ENCODE peak calls at places on chromosomes 1 and 21, in four cellular contexts. G, S, A and Y are unnamed samples.

GRCh38 chr1:14486401-14487110 is 111.9 kb upstream of the KAZN start:
- DNase-seq in A (no peak), G (no peak), S (no peak), Y (no peak)

GRCh38 chr1:20616468-20617156 is 16.6 kb upstream of the PINK1 start:
- DNase-seq in S (no peak), G (no peak), A (no peak), Y (no peak)

GRCh38 chr1:12505176-12505575 is 112.8 kb downstream of the DHRS3 start:
- DNase-seq in S (no peak), G (no peak), A (no peak), Y (no peak)

GRCh38 chr21:45294509-45295291 is 7.0 kb upstream of the POFUT2 start:
- DNase-seq in A (peak), G (peak), S (peak), Y (peak)

GRCh38 chr1:171948491-171948890 is 107.2 kb downstream of the DNM3 start:
- DNase-seq in A (no peak), G (no peak), S (no peak), Y (no peak)

GRCh38 chr21:42423197-42423675 is 19.5 kb downstream of the UBASH3A start:
- DNase-seq in G (no peak), A (peak), S (no peak), Y (peak)

GRCh38 chr1:118861216-118861615 is 126.9 kb downstream of the TBX15 start:
- DNase-seq in G (no peak), S (no peak), A (no peak), Y (no peak)

GRCh38 chr1:89567797-89568196 is 43.2 kb downstream of the LRRC8B start:
- DNase-seq in S (no peak), G (no peak), A (no peak), Y (no peak)

GRCh38 chr1:112058815-112059450 is 69.5 kb upstream of the KCND3 start:
- DNase-seq in S (no peak), G (no peak), A (no peak), Y (no peak)

GRCh38 chr1:179814513-179814838 is 63.1 kb downstream of the TOR1AIP2 start:
- DNase-seq in G (peak), S (peak), A (no peak), Y (peak)

GRCh38 chr1:236930503-236930902 is 73.7 kb downstream of the MT1HL1 start:
- DNase-seq in G (no peak), S (no peak), A (no peak), Y (no peak)

GRCh38 chr1:209411491-209411929 is 172.0 kb upstream of the CAMK1G start:
- DNase-seq in S (no peak), G (no peak), A (no peak), Y (no peak)

GRCh38 chr1:211825990-211826389 is 4.6 kb downstream of the LPGAT1 start:
- DNase-seq in G (no peak), A (no peak), S (no peak), Y (no peak)

GRCh38 chr1:98316286-98316685 is 345.2 kb upstream of the SNX7 start:
- DNase-seq in A (peak), S (no peak), G (no peak), Y (no peak)

GRCh38 chr1:23925279-23925678 is 12.1 kb upstream of the CNR2 start:
- DNase-seq in G (no peak), A (no peak), S (no peak), Y (no peak)

GRCh38 chr1:243299069-243299468 is 43.2 kb downstream of the SDCCAG8 start:
- DNase-seq in G (no peak), A (no peak), S (no peak), Y (no peak)

GRCh38 chr1:6271554-6271953 is 10.7 kb upstream of the GPR153 start:
- DNase-seq in G (no peak), A (peak), S (no peak), Y (no peak)

GRCh38 chr21:42653492-42654061 is at the start of gene PDE9A:
- DNase-seq in A (peak), S (peak), G (peak), Y (peak)

GRCh38 chr1:55441474-55441873 is 226.3 kb upstream of the USP24 start:
- DNase-seq in G (no peak), A (no peak), S (no peak), Y (no peak)

GRCh38 chr1:27726173-27726793 is 522 bp downstream of the FAM76A start:
- DNase-seq in S (peak), A (peak), G (peak), Y (peak)

GRCh38 chr21:38699048-38699447 is 106.7 kb upstream of the ETS2 start:
- DNase-seq in S (no peak), G (no peak), A (peak), Y (no peak)

GRCh38 chr1:215005656-215006335 is 76.7 kb upstream of the KCNK2 start:
- DNase-seq in G (no peak), A (no peak), S (no peak), Y (no peak)

GRCh38 chr1:212062832-212063438 is 27.4 kb downstream of the DTL start:
- DNase-seq in A (no peak), S (no peak), G (no peak), Y (no peak)

GRCh38 chr1:38835230-38835827 is 24.2 kb downstream of the RRAGC start:
- DNase-seq in G (no peak), A (peak), S (no peak), Y (no peak)

GRCh38 chr1:101283443-101283842 is 46.6 kb downstream of the S1PR1 start:
- DNase-seq in A (no peak), G (no peak), S (no peak), Y (no peak)

GRCh38 chr1:160032165-160032827 is 506 bp upstream of the PIGM start:
- DNase-seq in G (no peak), S (no peak), A (peak), Y (no peak)

GRCh38 chr1:226688852-226689251 is 50.2 kb downstream of the ITPKB start:
- DNase-seq in G (no peak), S (no peak), A (no peak), Y (no peak)

GRCh38 chr1:70256664-70257063 is 35.5 kb downstream of the SRSF11 start:
- DNase-seq in S (no peak), G (no peak), A (no peak), Y (no peak)

GRCh38 chr1:168469690-168470089 is 74.1 kb downstream of the XCL2 start:
- DNase-seq in A (peak), G (peak), S (no peak), Y (no peak)

GRCh38 chr1:95169544-95169943 is 52.4 kb downstream of the TLCD4 start:
- DNase-seq in G (no peak), A (peak), S (no peak), Y (no peak)

GRCh38 chr21:34771512-34772028 is 102.8 kb downstream of the CLIC6 start:
- DNase-seq in A (no peak), S (no peak), G (no peak), Y (no peak)

GRCh38 chr1:12407050-12407961 is 177.5 kb downstream of the VPS13D start:
- DNase-seq in G (no peak), S (no peak), A (peak), Y (no peak)

GRCh38 chr1:173002891-173003582 is 47.7 kb downstream of the TNFSF18 start:
- DNase-seq in S (no peak), G (no peak), A (no peak), Y (no peak)

GRCh38 chr21:43957629-43958362 is 54.3 kb upstream of the TRAPPC10 start:
- DNase-seq in G (no peak), A (no peak), S (no peak), Y (no peak)

GRCh38 chr1:147494998-147495580 is 46.2 kb upstream of the BCL9 start:
- DNase-seq in A (peak), S (peak), G (peak), Y (peak)

GRCh38 chr1:177355575-177355974 is 184.8 kb downstream of the BRINP2 start:
- DNase-seq in A (peak), S (no peak), G (no peak), Y (no peak)